ENCODE peak calls at places on chromosomes 2 and 18, in eight cellular contexts. O is heart right ventricle; Z is kidney epithelial cell; G is CD8-positive, alpha-beta T cell; N is hepatocyte; I is kidney; P is left ventricle myocardium inferior; E is WTC11. U is an unnamed sample.
A peak's percentile ranks its signal among the peaks of the same experiment; 100 is the strongest.

GRCh38 chr2:10877691-10878111 is 34.0 kb upstream of the KCNF1 start:
- DNase-seq in O (no peak), Z (no peak), G (no peak), N (no peak), I (no peak), P (no peak), E (no peak), U (no peak)

GRCh38 chr18:79566841-79567370 is 112.7 kb upstream of the CTDP1 start:
- DNase-seq in O (no peak), Z (no peak), G (no peak), N (no peak), I (peak; percentile 26), P (no peak), E (no peak), U (peak; percentile 16)

GRCh38 chr18:48922801-48923730 is 27.7 kb downstream of the SMAD7 start:
- DNase-seq in O (peak; percentile 62), Z (peak; percentile 63), G (no peak), N (peak; percentile 87), I (peak; percentile 93), P (peak; percentile 72), E (peak; percentile 30), U (no peak)

GRCh38 chr2:27763907-27764267 is 7.6 kb upstream of the MRPL33 start:
- DNase-seq in O (no peak), Z (no peak), G (no peak), N (no peak), I (no peak), P (no peak), E (no peak), U (no peak)

GRCh38 chr18:45777393-45777792 is 48.1 kb upstream of the SIGLEC15 start:
- DNase-seq in O (no peak), Z (no peak), G (no peak), N (no peak), I (no peak), P (no peak), E (no peak), U (no peak)

GRCh38 chr2:74530239-74531161 is 767 bp downstream of the HTRA2 start:
- DNase-seq in O (peak; percentile 41), Z (no peak), G (peak; percentile 64), N (peak; percentile 48), I (peak; percentile 88), P (no peak), E (peak; percentile 30), U (peak; percentile 48)

GRCh38 chr2:50398101-50398500 is 633.8 kb downstream of the NRXN1 start:
- DNase-seq in O (no peak), Z (no peak), G (no peak), N (no peak), I (no peak), P (no peak), E (no peak), U (no peak)

GRCh38 chr2:8427211-8427610 is 254.6 kb upstream of the ID2 start:
- DNase-seq in O (no peak), Z (no peak), G (no peak), N (no peak), I (no peak), P (no peak), E (no peak), U (no peak)

GRCh38 chr2:235498556-235499305 is 4.9 kb downstream of the AGAP1 start:
- DNase-seq in O (no peak), Z (no peak), G (no peak), N (no peak), I (no peak), P (no peak), E (peak; percentile 50), U (no peak)

GRCh38 chr18:74264303-74265020 is 27.3 kb downstream of the CYB5A start:
- DNase-seq in O (no peak), Z (no peak), G (no peak), N (no peak), I (no peak), P (no peak), E (no peak), U (no peak)

GRCh38 chr18:60279394-60279793 is 93.2 kb downstream of the MC4R start:
- DNase-seq in O (no peak), Z (no peak), G (no peak), N (no peak), I (no peak), P (no peak), E (no peak), U (no peak)

GRCh38 chr2:45541450-45541849 is 69.6 kb downstream of the SRBD1 start:
- DNase-seq in O (no peak), Z (no peak), G (no peak), N (no peak), I (peak; percentile 32), P (no peak), E (no peak), U (no peak)

GRCh38 chr2:85759257-85759613 is 5.4 kb downstream of the ATOH8 start:
- DNase-seq in O (no peak), Z (no peak), G (no peak), N (no peak), I (peak; percentile 52), P (no peak), E (no peak), U (no peak)

GRCh38 chr2:85757860-85758259 is 4.1 kb downstream of the ATOH8 start:
- DNase-seq in O (no peak), Z (no peak), G (no peak), N (no peak), I (no peak), P (no peak), E (no peak), U (no peak)

GRCh38 chr2:85760371-85760770 is 6.6 kb downstream of the ATOH8 start:
- DNase-seq in O (no peak), Z (no peak), G (no peak), N (no peak), I (no peak), P (no peak), E (no peak), U (no peak)

GRCh38 chr2:85756822-85757435 is 3.1 kb downstream of the ATOH8 start:
- DNase-seq in O (no peak), Z (no peak), G (no peak), N (no peak), I (no peak), P (no peak), E (no peak), U (peak; percentile 50)

DNA sequence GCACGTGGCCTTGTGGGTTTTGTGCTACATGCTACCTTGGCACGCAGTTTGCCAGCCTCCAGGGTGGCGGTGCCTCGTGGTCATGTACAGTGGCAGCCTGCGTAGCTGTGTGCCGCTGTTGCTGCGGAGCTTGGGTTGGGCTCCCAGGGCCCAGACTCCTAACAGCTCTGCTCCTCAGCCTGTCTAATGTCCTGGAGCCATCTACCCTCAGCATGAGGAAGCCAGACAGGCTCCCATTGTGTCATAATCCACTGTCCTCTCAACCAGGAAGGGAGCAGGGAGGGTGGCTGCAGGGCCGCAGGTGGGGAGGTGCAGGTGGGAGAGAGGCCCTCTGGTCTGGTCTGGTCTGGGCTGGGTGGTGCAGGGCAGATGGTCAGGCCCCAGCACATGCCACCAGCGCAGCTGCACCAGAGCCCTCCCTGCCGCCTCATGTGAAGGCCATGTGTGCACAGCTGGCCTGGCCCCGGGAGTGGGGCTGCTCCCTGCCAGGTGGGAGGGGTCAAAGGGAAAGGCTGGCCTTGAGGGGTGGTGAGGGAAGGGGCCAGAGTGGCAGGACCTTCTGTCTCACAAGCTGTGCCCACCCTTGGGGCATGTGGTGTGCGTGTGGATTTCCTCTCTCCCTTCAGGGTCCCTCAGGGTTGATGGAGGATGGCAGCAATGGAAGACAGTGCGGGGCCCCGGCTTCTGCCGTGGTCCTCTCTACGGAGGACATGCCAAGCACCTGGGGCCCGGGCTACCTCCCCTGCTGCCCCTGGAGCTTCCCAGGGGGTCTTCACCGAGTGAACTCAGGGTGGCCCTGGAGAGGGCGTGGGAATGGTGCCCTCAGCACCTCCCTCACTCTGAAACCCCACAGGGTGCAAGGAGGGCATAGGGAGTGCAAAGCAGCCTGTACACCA is 4.8 kb downstream of the ATOH8 start:
- DNase-seq in O (no peak), Z (no peak), G (no peak), N (no peak), I (peak; percentile 65), P (peak; percentile 13), E (no peak), U (peak; percentile 54)
- TF ChIP-seq CTCF in O (no peak), Z (no peak), G (no peak), N (no peak), I (no peak), P (no peak), E (no peak), U (no peak)

GRCh38 chr2:122338000-122338399 is 582.5 kb downstream of the TSN start:
- DNase-seq in O (no peak), Z (no peak), G (no peak), N (no peak), I (no peak), P (no peak), E (no peak), U (no peak)
- TF ChIP-seq CTCF in O (no peak), Z (no peak), G (no peak), N (no peak), I (no peak), P (no peak), E (no peak), U (no peak)

GRCh38 chr18:22363867-22364463 is 53.8 kb downstream of the CTAGE1 start:
- DNase-seq in O (no peak), Z (no peak), G (no peak), N (no peak), I (no peak), P (no peak), E (no peak), U (no peak)
- TF ChIP-seq CTCF in O (peak; percentile 61), Z (peak; percentile 28), G (peak; percentile 26), N (peak; percentile 26), I (no peak), P (peak; percentile 62), E (no peak), U (peak; percentile 51)

GRCh38 chr2:121284424-121285076 is 452 bp downstream of the TFCP2L1 start:
- DNase-seq in O (no peak), Z (no peak), G (no peak), N (peak; percentile 43), I (peak; percentile 81), P (no peak), E (peak; percentile 41), U (no peak)
- TF ChIP-seq CTCF in O (no peak), Z (no peak), G (no peak), N (no peak), I (no peak), P (no peak), E (no peak), U (no peak)

GRCh38 chr2:71417300-71418202 is 35.8 kb upstream of the DYSF start:
- DNase-seq in O (no peak), Z (no peak), G (peak; percentile 39), N (peak; percentile 6), I (no peak), P (no peak), E (no peak), U (no peak)
- TF ChIP-seq CTCF in O (no peak), Z (no peak), G (no peak), N (no peak), I (no peak), P (no peak), E (no peak), U (no peak)

U was measured in right lobe of liver.